ENCODE peak calls at places on chromosomes 16 and 17, in five cellular contexts. One of them, this sample, is unnamed.

GRCh38 chr17:9487406-9487805 is 88.2 kb downstream of the STX8 start:
- DNase-seq in CD8-positive, alpha-beta T cell: no peak
- DNase-seq in A549: no peak
- DNase-seq in esophagus squamous epithelium: no peak
- DNase-seq in gastrocnemius medialis: no peak
- DNase-seq in this sample: no peak

GRCh38 chr17:42853968-42854790 is 3.2 kb downstream of the AOC3 start:
- DNase-seq in CD8-positive, alpha-beta T cell: no peak
- DNase-seq in A549: no peak
- DNase-seq in esophagus squamous epithelium: no peak
- DNase-seq in gastrocnemius medialis: no peak
- DNase-seq in this sample: no peak

GRCh38 chr16:12262454-12263180 is 286.1 kb downstream of the SNX29 start:
- DNase-seq in CD8-positive, alpha-beta T cell: no peak
- DNase-seq in A549: peak; percentile 19
- DNase-seq in esophagus squamous epithelium: no peak
- DNase-seq in gastrocnemius medialis: no peak
- DNase-seq in this sample: no peak

GRCh38 chr17:44599298-44600175 is 42.3 kb downstream of the FZD2 start:
- DNase-seq in CD8-positive, alpha-beta T cell: no peak
- DNase-seq in A549: peak; percentile 93
- DNase-seq in esophagus squamous epithelium: peak; percentile 3
- DNase-seq in gastrocnemius medialis: no peak
- DNase-seq in this sample: peak; percentile 86

GRCh38 chr17:59370580-59371299 is 39.3 kb downstream of the YPEL2 start:
- DNase-seq in CD8-positive, alpha-beta T cell: no peak
- DNase-seq in A549: no peak
- DNase-seq in esophagus squamous epithelium: no peak
- DNase-seq in gastrocnemius medialis: peak; percentile 93
- DNase-seq in this sample: peak; percentile 75

GRCh38 chr16:70430667-70431536 is 8.0 kb downstream of the ST3GAL2 start:
- DNase-seq in CD8-positive, alpha-beta T cell: peak; percentile 59
- DNase-seq in A549: no peak
- DNase-seq in esophagus squamous epithelium: no peak
- DNase-seq in gastrocnemius medialis: no peak
- DNase-seq in this sample: peak; percentile 79

GRCh38 chr16:53839150-53839549 is 135.2 kb downstream of the FTO start:
- DNase-seq in CD8-positive, alpha-beta T cell: no peak
- DNase-seq in A549: no peak
- DNase-seq in esophagus squamous epithelium: no peak
- DNase-seq in gastrocnemius medialis: no peak
- DNase-seq in this sample: no peak

GRCh38 chr16:73253922-73254480 is 206.1 kb upstream of the ZFHX3 start:
- DNase-seq in CD8-positive, alpha-beta T cell: no peak
- DNase-seq in A549: no peak
- DNase-seq in esophagus squamous epithelium: no peak
- DNase-seq in gastrocnemius medialis: no peak
- DNase-seq in this sample: peak; percentile 57

GRCh38 chr17:8105957-8106398 is 12.3 kb downstream of the ALOXE3 start:
- DNase-seq in CD8-positive, alpha-beta T cell: no peak
- DNase-seq in A549: no peak
- DNase-seq in esophagus squamous epithelium: no peak
- DNase-seq in gastrocnemius medialis: no peak
- DNase-seq in this sample: no peak

GRCh38 chr16:69393898-69394849 is 8.4 kb upstream of the TERF2 start:
- DNase-seq in CD8-positive, alpha-beta T cell: no peak
- DNase-seq in A549: no peak
- DNase-seq in esophagus squamous epithelium: no peak
- DNase-seq in gastrocnemius medialis: no peak
- DNase-seq in this sample: no peak

GRCh38 chr17:19292377-19292711 is 55.2 kb downstream of the EPN2 start:
- DNase-seq in CD8-positive, alpha-beta T cell: no peak
- DNase-seq in A549: no peak
- DNase-seq in esophagus squamous epithelium: no peak
- DNase-seq in gastrocnemius medialis: no peak
- DNase-seq in this sample: no peak

GRCh38 chr17:1907818-1908698 is 78.3 kb downstream of the RPA1 start:
- DNase-seq in CD8-positive, alpha-beta T cell: peak; percentile 8
- DNase-seq in A549: no peak
- DNase-seq in esophagus squamous epithelium: no peak
- DNase-seq in gastrocnemius medialis: no peak
- DNase-seq in this sample: peak; percentile 88

GRCh38 chr17:38893612-38894011 is 23.8 kb downstream of the LASP1 start:
- DNase-seq in CD8-positive, alpha-beta T cell: peak; percentile 44
- DNase-seq in A549: no peak
- DNase-seq in esophagus squamous epithelium: no peak
- DNase-seq in gastrocnemius medialis: no peak
- DNase-seq in this sample: no peak

GRCh38 chr16:88876942-88877526 is 10.6 kb upstream of the PABPN1L start:
- DNase-seq in CD8-positive, alpha-beta T cell: no peak
- DNase-seq in A549: no peak
- DNase-seq in esophagus squamous epithelium: no peak
- DNase-seq in gastrocnemius medialis: no peak
- DNase-seq in this sample: no peak

GRCh38 chr17:1649116-1649843 is 386 bp downstream of the RILP start:
- DNase-seq in CD8-positive, alpha-beta T cell: peak; percentile 76
- DNase-seq in A549: peak; percentile 82
- DNase-seq in esophagus squamous epithelium: no peak
- DNase-seq in gastrocnemius medialis: peak; percentile 84
- DNase-seq in this sample: no peak

GRCh38 chr17:7992924-7993323 is 9.5 kb upstream of the GUCY2D start:
- DNase-seq in CD8-positive, alpha-beta T cell: no peak
- DNase-seq in A549: peak; percentile 53
- DNase-seq in esophagus squamous epithelium: no peak
- DNase-seq in gastrocnemius medialis: no peak
- DNase-seq in this sample: no peak

DNA sequence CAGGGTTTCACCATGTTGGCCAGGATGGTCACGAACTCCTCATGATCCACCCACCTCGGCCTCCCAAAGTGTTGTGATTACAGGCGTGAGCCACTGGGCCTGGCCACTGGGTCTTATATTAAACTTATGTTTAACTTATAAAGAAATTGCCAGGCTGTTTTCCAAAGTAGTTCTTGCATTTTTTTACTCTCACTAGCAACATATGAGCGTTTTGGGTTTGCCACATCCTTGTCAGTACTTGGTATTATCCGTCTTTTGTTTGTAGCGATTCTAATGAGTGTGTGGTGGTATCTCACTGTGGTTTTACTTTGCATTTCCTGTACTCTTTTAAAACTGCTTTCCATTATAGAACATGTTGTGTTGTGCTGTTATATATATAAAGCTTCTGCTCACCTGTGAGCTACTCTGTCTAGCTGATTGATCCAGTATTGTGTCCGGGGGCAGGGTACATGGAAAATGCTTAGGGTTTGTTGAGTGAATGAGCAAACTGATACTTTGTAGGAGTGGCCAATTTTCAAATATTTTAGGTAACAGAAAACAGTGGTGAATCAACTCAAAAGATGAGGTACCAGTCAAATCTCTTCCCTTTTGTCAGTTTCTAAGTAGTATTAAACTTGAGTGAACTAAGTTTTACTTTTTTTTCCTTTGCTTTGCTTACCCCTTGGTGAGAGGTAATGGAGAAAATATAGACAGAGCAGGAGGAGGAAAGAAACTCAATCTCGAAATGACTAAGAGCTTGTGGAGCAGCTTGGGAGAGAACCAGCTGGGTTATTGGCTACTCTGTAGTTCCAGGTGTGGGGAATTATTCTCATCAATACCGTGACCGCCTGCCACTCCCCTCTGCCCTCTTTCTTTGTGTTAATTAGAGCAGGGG is 75.8 kb downstream of the PITPNC1 start:
- DNase-seq in CD8-positive, alpha-beta T cell: no peak
- DNase-seq in A549: no peak
- DNase-seq in esophagus squamous epithelium: no peak
- DNase-seq in gastrocnemius medialis: no peak
- DNase-seq in this sample: peak; percentile 23
- TF ChIP-seq CTCF in CD8-positive, alpha-beta T cell: no peak
- TF ChIP-seq CTCF in A549: no peak
- TF ChIP-seq CTCF in esophagus squamous epithelium: no peak
- TF ChIP-seq CTCF in gastrocnemius medialis: no peak
- TF ChIP-seq CTCF in this sample: no peak

GRCh38 chr17:57881143-57881542 is 31.3 kb upstream of the MRPS23 start:
- DNase-seq in CD8-positive, alpha-beta T cell: no peak
- DNase-seq in A549: no peak
- DNase-seq in esophagus squamous epithelium: no peak
- DNase-seq in gastrocnemius medialis: no peak
- DNase-seq in this sample: peak; percentile 76
- H3K4me1 ChIP-seq in CD8-positive, alpha-beta T cell: no peaks in the 10 kb centered on the region
- H3K4me1 ChIP-seq in A549: peaks cover 74% of the 10 kb centered on the region
- H3K4me1 ChIP-seq in esophagus squamous epithelium: peaks cover 52% of the 10 kb centered on the region
- H3K4me1 ChIP-seq in gastrocnemius medialis: peaks cover 48% of the 10 kb centered on the region
- H3K4me1 ChIP-seq in this sample: peaks cover 16% of the 10 kb centered on the region

GRCh38 chr16:3553138-3553923 is 23.9 kb downstream of the NLRC3 start:
- DNase-seq in CD8-positive, alpha-beta T cell: no peak
- DNase-seq in A549: peak; percentile 21
- DNase-seq in esophagus squamous epithelium: no peak
- DNase-seq in gastrocnemius medialis: no peak
- DNase-seq in this sample: peak; percentile 73
- TF ChIP-seq CTCF in CD8-positive, alpha-beta T cell: no peak
- TF ChIP-seq CTCF in A549: no peak
- TF ChIP-seq CTCF in esophagus squamous epithelium: no peak
- TF ChIP-seq CTCF in gastrocnemius medialis: no peak
- TF ChIP-seq CTCF in this sample: no peak

DNA sequence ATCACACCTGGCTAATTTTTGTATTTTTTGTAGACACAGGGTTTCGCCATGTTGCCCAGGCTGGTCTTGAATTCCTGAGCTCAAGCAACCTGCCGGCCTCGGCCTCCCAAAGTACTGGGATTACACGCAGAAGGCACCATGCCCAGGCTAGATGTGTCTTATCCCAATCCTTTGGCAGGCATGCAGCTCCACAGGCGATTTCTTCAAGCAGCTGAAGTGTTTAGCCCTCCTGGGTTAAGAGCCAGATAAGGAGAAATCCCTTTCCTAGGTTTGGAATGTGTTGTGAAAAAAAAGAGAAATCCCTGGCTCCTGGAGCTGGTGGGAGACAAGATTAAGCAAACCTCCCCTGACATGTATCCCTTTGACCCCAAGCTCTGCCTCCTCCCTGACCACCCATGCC is 2.1 kb upstream of the NHERF1 start:
- DNase-seq in CD8-positive, alpha-beta T cell: no peak
- DNase-seq in A549: no peak
- DNase-seq in esophagus squamous epithelium: no peak
- DNase-seq in gastrocnemius medialis: no peak
- DNase-seq in this sample: no peak
- H3K4me1 ChIP-seq in CD8-positive, alpha-beta T cell: peaks cover 61% of the 10 kb centered on the region
- H3K4me1 ChIP-seq in A549: peaks cover 30% of the 10 kb centered on the region
- H3K4me1 ChIP-seq in esophagus squamous epithelium: peaks cover 91% of the 10 kb centered on the region
- H3K4me1 ChIP-seq in gastrocnemius medialis: peaks cover 11% of the 10 kb centered on the region
- H3K4me1 ChIP-seq in this sample: peaks cover 32% of the 10 kb centered on the region

GRCh38 chr17:81473019-81473418 is 39.6 kb downstream of the ACTG1 start:
- DNase-seq in CD8-positive, alpha-beta T cell: no peak
- DNase-seq in A549: no peak
- DNase-seq in esophagus squamous epithelium: no peak
- DNase-seq in gastrocnemius medialis: no peak
- DNase-seq in this sample: no peak

GRCh38 chr17:81470270-81470943 is 42.2 kb downstream of the ACTG1 start:
- DNase-seq in CD8-positive, alpha-beta T cell: no peak
- DNase-seq in A549: no peak
- DNase-seq in esophagus squamous epithelium: no peak
- DNase-seq in gastrocnemius medialis: no peak
- DNase-seq in this sample: no peak

GRCh38 chr17:81470944-81471803 is 41.4 kb downstream of the ACTG1 start:
- DNase-seq in CD8-positive, alpha-beta T cell: no peak
- DNase-seq in A549: no peak
- DNase-seq in esophagus squamous epithelium: no peak
- DNase-seq in gastrocnemius medialis: no peak
- DNase-seq in this sample: no peak

GRCh38 chr17:81469266-81469665 is 43.3 kb downstream of the ACTG1 start:
- DNase-seq in CD8-positive, alpha-beta T cell: no peak
- DNase-seq in A549: no peak
- DNase-seq in esophagus squamous epithelium: no peak
- DNase-seq in gastrocnemius medialis: no peak
- DNase-seq in this sample: no peak

GRCh38 chr17:81471804-81472456 is 40.7 kb downstream of the ACTG1 start:
- DNase-seq in CD8-positive, alpha-beta T cell: no peak
- DNase-seq in A549: peak; percentile 80
- DNase-seq in esophagus squamous epithelium: no peak
- DNase-seq in gastrocnemius medialis: peak; percentile 80
- DNase-seq in this sample: peak; percentile 86
- TF ChIP-seq CTCF in CD8-positive, alpha-beta T cell: no peak
- TF ChIP-seq CTCF in A549: no peak
- TF ChIP-seq CTCF in esophagus squamous epithelium: no peak
- TF ChIP-seq CTCF in gastrocnemius medialis: no peak
- TF ChIP-seq CTCF in this sample: no peak

GRCh38 chr16:48969611-48970010 is 312.0 kb downstream of the CBLN1 start:
- DNase-seq in CD8-positive, alpha-beta T cell: no peak
- DNase-seq in A549: no peak
- DNase-seq in esophagus squamous epithelium: no peak
- DNase-seq in gastrocnemius medialis: no peak
- DNase-seq in this sample: no peak

GRCh38 chr16:48970216-48970615 is 311.4 kb downstream of the CBLN1 start:
- DNase-seq in CD8-positive, alpha-beta T cell: no peak
- DNase-seq in A549: no peak
- DNase-seq in esophagus squamous epithelium: no peak
- DNase-seq in gastrocnemius medialis: no peak
- DNase-seq in this sample: no peak

GRCh38 chr16:48971571-48972071 is 310.0 kb downstream of the CBLN1 start:
- DNase-seq in CD8-positive, alpha-beta T cell: no peak
- DNase-seq in A549: no peak
- DNase-seq in esophagus squamous epithelium: no peak
- DNase-seq in gastrocnemius medialis: no peak
- DNase-seq in this sample: peak; percentile 50

GRCh38 chr16:48972236-48972635 is 309.4 kb downstream of the CBLN1 start:
- DNase-seq in CD8-positive, alpha-beta T cell: no peak
- DNase-seq in A549: no peak
- DNase-seq in esophagus squamous epithelium: no peak
- DNase-seq in gastrocnemius medialis: no peak
- DNase-seq in this sample: no peak
- H3K4me1 ChIP-seq in CD8-positive, alpha-beta T cell: no peaks in the 10 kb centered on the region
- H3K4me1 ChIP-seq in A549: no peaks in the 10 kb centered on the region
- H3K4me1 ChIP-seq in esophagus squamous epithelium: no peaks in the 10 kb centered on the region
- H3K4me1 ChIP-seq in gastrocnemius medialis: no peaks in the 10 kb centered on the region
- H3K4me1 ChIP-seq in this sample: no peaks in the 10 kb centered on the region

DNA sequence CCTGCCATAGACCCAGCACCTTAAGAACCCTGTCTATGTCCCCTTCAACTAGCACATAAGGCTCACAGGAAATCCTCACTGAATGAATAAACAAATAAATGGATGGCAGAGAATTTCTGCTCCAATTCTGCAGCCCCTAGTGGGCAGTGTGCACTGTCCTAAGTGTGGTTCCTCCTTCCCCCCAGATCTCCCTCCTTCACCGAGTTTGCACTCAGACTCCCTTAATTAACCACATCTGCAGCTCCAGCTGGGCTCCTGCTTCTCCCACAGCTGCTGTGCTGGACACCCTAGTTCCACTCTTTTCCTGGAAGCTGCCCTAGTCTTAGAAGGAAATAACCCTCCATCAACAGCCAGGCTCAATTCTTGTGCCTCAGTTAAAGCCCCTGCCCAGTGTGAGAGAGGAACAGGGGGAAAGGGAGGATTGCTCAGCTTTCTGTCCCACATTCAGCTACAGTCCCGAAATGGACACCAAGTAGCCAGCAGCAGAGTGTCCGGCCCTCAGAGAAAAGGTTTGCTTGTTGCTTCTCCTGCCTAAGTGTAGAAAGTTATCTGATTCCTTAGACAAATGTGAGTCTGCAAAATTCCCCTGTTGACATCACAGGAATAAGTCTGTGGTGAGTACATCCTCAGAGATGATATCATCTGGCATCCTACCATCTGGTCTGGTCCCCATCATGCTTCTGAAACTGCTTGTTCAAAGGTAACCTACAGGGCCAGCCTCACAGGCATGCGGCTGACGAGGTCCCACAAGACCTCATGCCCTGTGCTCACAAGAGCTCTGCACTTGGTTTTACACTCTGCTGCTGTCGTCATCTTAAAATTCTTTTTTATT is 12.3 kb downstream of the LRRC3C start:
- DNase-seq in CD8-positive, alpha-beta T cell: peak; percentile 25
- DNase-seq in A549: peak; percentile 62
- DNase-seq in esophagus squamous epithelium: no peak
- DNase-seq in gastrocnemius medialis: no peak
- DNase-seq in this sample: no peak
- TF ChIP-seq CTCF in CD8-positive, alpha-beta T cell: no peak
- TF ChIP-seq CTCF in A549: peak; percentile 47
- TF ChIP-seq CTCF in esophagus squamous epithelium: peak; percentile 5
- TF ChIP-seq CTCF in gastrocnemius medialis: no peak
- TF ChIP-seq CTCF in this sample: peak; percentile 54